ENCODE peak calls at places on chromosomes 2 and 18, in four cellular contexts. One of them, this sample, is unnamed.
A peak's percentile ranks its signal among the peaks of the same experiment; 100 is the strongest.

GRCh38 chr2:233435436-233436190 is 81.3 kb downstream of the DGKD start:
- DNase-seq in stimulated activated CD8-positive, alpha-beta memory T cell treated with anti-CD3 and anti-CD28 coated beads, Interleukin-15, amount 100 ng/mL, for 4 hours: no peak
- DNase-seq in astrocyte of the spinal cord: no peak
- DNase-seq in dorsolateral prefrontal cortex: no peak
- DNase-seq in this sample: no peak

GRCh38 chr18:76351961-76352581 is 143.0 kb downstream of the ZNF516 start:
- DNase-seq in stimulated activated CD8-positive, alpha-beta memory T cell treated with anti-CD3 and anti-CD28 coated beads, Interleukin-15, amount 100 ng/mL, for 4 hours: no peak
- DNase-seq in astrocyte of the spinal cord: peak; percentile 61
- DNase-seq in dorsolateral prefrontal cortex: peak; percentile 52
- DNase-seq in this sample: peak; percentile 62

GRCh38 chr2:174931724-174932123 is 73.5 kb downstream of the CHN1 start:
- DNase-seq in stimulated activated CD8-positive, alpha-beta memory T cell treated with anti-CD3 and anti-CD28 coated beads, Interleukin-15, amount 100 ng/mL, for 4 hours: no peak
- DNase-seq in astrocyte of the spinal cord: peak; percentile 43
- DNase-seq in dorsolateral prefrontal cortex: no peak
- DNase-seq in this sample: peak; percentile 52

GRCh38 chr18:55897101-55897500 is 309.1 kb upstream of the TCF4 start:
- DNase-seq in dorsolateral prefrontal cortex: no peak
- DNase-seq in astrocyte of the spinal cord: no peak
- DNase-seq in stimulated activated CD8-positive, alpha-beta memory T cell treated with anti-CD3 and anti-CD28 coated beads, Interleukin-15, amount 100 ng/mL, for 4 hours: no peak
- DNase-seq in this sample: no peak

GRCh38 chr2:85794491-85795121 is 40.8 kb downstream of the ATOH8 start:
- DNase-seq in stimulated activated CD8-positive, alpha-beta memory T cell treated with anti-CD3 and anti-CD28 coated beads, Interleukin-15, amount 100 ng/mL, for 4 hours: no peak
- DNase-seq in astrocyte of the spinal cord: no peak
- DNase-seq in dorsolateral prefrontal cortex: no peak
- DNase-seq in this sample: no peak

GRCh38 chr2:130288467-130289403 is 54.0 kb upstream of the IMP4 start:
- DNase-seq in stimulated activated CD8-positive, alpha-beta memory T cell treated with anti-CD3 and anti-CD28 coated beads, Interleukin-15, amount 100 ng/mL, for 4 hours: no peak
- DNase-seq in astrocyte of the spinal cord: no peak
- DNase-seq in dorsolateral prefrontal cortex: no peak
- DNase-seq in this sample: no peak

GRCh38 chr2:33321236-33321731 is 155.2 kb upstream of the RASGRP3 start:
- DNase-seq in astrocyte of the spinal cord: peak; percentile 73
- DNase-seq in stimulated activated CD8-positive, alpha-beta memory T cell treated with anti-CD3 and anti-CD28 coated beads, Interleukin-15, amount 100 ng/mL, for 4 hours: no peak
- DNase-seq in dorsolateral prefrontal cortex: no peak
- DNase-seq in this sample: no peak

GRCh38 chr2:178392215-178392614 is 58.8 kb downstream of the PRKRA start:
- DNase-seq in astrocyte of the spinal cord: peak; percentile 49
- DNase-seq in stimulated activated CD8-positive, alpha-beta memory T cell treated with anti-CD3 and anti-CD28 coated beads, Interleukin-15, amount 100 ng/mL, for 4 hours: no peak
- DNase-seq in dorsolateral prefrontal cortex: no peak
- DNase-seq in this sample: peak; percentile 71

GRCh38 chr2:138078153-138078552 is 113.9 kb downstream of the HNMT start:
- DNase-seq in astrocyte of the spinal cord: no peak
- DNase-seq in dorsolateral prefrontal cortex: no peak
- DNase-seq in stimulated activated CD8-positive, alpha-beta memory T cell treated with anti-CD3 and anti-CD28 coated beads, Interleukin-15, amount 100 ng/mL, for 4 hours: no peak
- DNase-seq in this sample: no peak

GRCh38 chr2:37361416-37361815 is 17.0 kb downstream of the QPCT start:
- DNase-seq in stimulated activated CD8-positive, alpha-beta memory T cell treated with anti-CD3 and anti-CD28 coated beads, Interleukin-15, amount 100 ng/mL, for 4 hours: no peak
- DNase-seq in astrocyte of the spinal cord: no peak
- DNase-seq in dorsolateral prefrontal cortex: no peak
- DNase-seq in this sample: peak; percentile 96

GRCh38 chr18:44781890-44782289 is 101.2 kb downstream of the SETBP1 start:
- DNase-seq in astrocyte of the spinal cord: peak; percentile 80
- DNase-seq in dorsolateral prefrontal cortex: no peak
- DNase-seq in stimulated activated CD8-positive, alpha-beta memory T cell treated with anti-CD3 and anti-CD28 coated beads, Interleukin-15, amount 100 ng/mL, for 4 hours: no peak
- DNase-seq in this sample: peak; percentile 44

GRCh38 chr2:21070322-21071257 is 26.7 kb upstream of the APOB start:
- DNase-seq in dorsolateral prefrontal cortex: no peak
- DNase-seq in astrocyte of the spinal cord: no peak
- DNase-seq in stimulated activated CD8-positive, alpha-beta memory T cell treated with anti-CD3 and anti-CD28 coated beads, Interleukin-15, amount 100 ng/mL, for 4 hours: no peak
- DNase-seq in this sample: no peak

GRCh38 chr18:79737426-79737825 is 57.8 kb downstream of the CTDP1 start:
- DNase-seq in dorsolateral prefrontal cortex: peak; percentile 1
- DNase-seq in stimulated activated CD8-positive, alpha-beta memory T cell treated with anti-CD3 and anti-CD28 coated beads, Interleukin-15, amount 100 ng/mL, for 4 hours: no peak
- DNase-seq in astrocyte of the spinal cord: no peak
- DNase-seq in this sample: no peak

GRCh38 chr2:62968168-62968567 is 82.5 kb upstream of the OTX1 start:
- DNase-seq in stimulated activated CD8-positive, alpha-beta memory T cell treated with anti-CD3 and anti-CD28 coated beads, Interleukin-15, amount 100 ng/mL, for 4 hours: no peak
- DNase-seq in dorsolateral prefrontal cortex: no peak
- DNase-seq in astrocyte of the spinal cord: no peak
- DNase-seq in this sample: peak; percentile 90